ENCODE peak calls at places on chromosomes 4 and X, in five cellular contexts. J is K562, L is cardiac muscle cell, B is kidney epithelial cell, M is heart right ventricle. O is an unnamed sample. For H3K36me3, the result is how much of the 10 kb centered on the place peaks cover.

GRCh38 chr4:54082168-54082567 is 17.8 kb upstream of the CHIC2 start:
- DNase-seq in J (no peak), L (no peak), B (peak), M (no peak), O (no peak)

GRCh38 chr4:184448828-184449227 is 25.5 kb downstream of the IRF2 start:
- DNase-seq in J (no peak), L (no peak), B (no peak), M (no peak), O (peak)

GRCh38 chrX:42948723-42949122 is 170.8 kb upstream of the PPP1R2C start:
- DNase-seq in J (no peak), L (no peak), B (no peak), M (no peak), O (no peak)

GRCh38 chr4:111631157-111631999 is 513.9 kb upstream of the FAM241A start:
- DNase-seq in J (no peak), L (peak), B (no peak), M (no peak), O (no peak)

GRCh38 chr4:3295837-3296624 is 3.2 kb downstream of the RGS12 start:
- DNase-seq in J (no peak), L (no peak), B (no peak), M (no peak), O (no peak)

GRCh38 chr4:56727150-56727549 is 46.1 kb upstream of the HOPX start:
- DNase-seq in J (no peak), L (no peak), B (no peak), M (no peak), O (no peak)

GRCh38 chrX:20545538-20545937 is 278.8 kb upstream of the RPS6KA3 start:
- DNase-seq in J (no peak), L (no peak), B (no peak), M (no peak), O (no peak)

GRCh38 chrX:11437642-11438379 is 144.6 kb downstream of the AMELX start:
- DNase-seq in J (peak), L (no peak), B (no peak), M (peak), O (peak)

GRCh38 chr4:63302078-63302477 is 1107.2 kb downstream of the TECRL start:
- DNase-seq in J (no peak), L (no peak), B (no peak), M (no peak), O (no peak)

GRCh38 chr4:127643791-127644190 is 11.0 kb downstream of the INTU start:
- DNase-seq in J (no peak), L (no peak), B (no peak), M (no peak), O (no peak)

GRCh38 chr4:80307183-80307735 is 28.3 kb upstream of the CFAP299 start:
- DNase-seq in J (no peak), L (peak), B (no peak), M (no peak), O (no peak)

GRCh38 chrX:25004485-25005032 is 11.2 kb downstream of the ARX start:
- DNase-seq in J (no peak), L (no peak), B (no peak), M (no peak), O (no peak)

GRCh38 chrX:25005034-25005381 is 10.8 kb downstream of the ARX start:
- DNase-seq in J (no peak), L (no peak), B (no peak), M (no peak), O (no peak)

GRCh38 chrX:25004040-25004439 is 11.7 kb downstream of the ARX start:
- DNase-seq in J (no peak), L (no peak), B (no peak), M (no peak), O (no peak)

GRCh38 chrX:25006586-25007058 is 9.1 kb downstream of the ARX start:
- DNase-seq in J (no peak), L (no peak), B (no peak), M (no peak), O (no peak)

DNA sequence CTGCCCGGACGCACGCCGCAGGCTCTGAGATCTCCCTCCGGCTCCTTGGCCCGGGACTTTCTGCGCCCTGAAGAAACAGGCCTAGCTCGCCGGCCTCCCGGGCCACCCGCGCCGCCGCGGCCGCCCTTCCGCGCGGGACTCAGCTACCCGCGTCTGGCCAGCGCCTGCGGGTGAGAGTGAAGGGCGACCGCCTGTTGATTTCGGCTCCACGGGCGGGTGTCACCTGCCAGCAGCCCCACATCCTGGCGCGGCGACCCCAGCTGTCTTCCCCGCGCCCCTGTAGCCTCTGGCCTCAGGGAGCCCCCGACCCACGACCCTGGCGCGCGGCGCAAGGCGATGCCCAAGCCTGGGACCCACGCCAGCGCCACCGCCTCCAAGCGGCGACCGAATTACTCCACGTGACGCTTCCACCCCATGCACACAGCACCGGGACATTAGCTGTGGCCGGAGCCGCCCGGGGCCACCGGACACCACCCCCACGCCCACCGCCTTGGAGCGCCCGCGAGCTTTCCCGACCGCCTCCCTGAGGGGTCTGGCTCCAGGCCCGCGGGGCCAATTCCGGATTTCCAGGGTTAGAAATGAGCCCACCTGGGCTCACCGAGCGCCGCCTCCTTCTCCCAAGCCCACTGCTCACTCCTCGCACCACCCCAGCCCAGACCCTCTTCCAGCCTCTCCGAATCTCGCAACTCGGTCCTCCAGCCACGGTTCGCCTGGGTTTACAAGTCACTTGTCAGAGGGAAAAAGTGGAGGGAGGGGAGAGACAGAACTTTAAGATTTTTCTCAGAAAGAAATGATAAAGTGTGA is 10.2 kb downstream of the ARX start:
- DNase-seq in J (no peak), L (no peak), B (no peak), M (no peak), O (no peak)
- H3K36me3 ChIP-seq in J (under half), L (under half), B (under half), M (under half), O (under half)

GRCh38 chr4:6992728-6993655 is 50.2 kb upstream of the TADA2B start:
- DNase-seq in J (no peak), L (no peak), B (peak), M (no peak), O (no peak)
- H3K36me3 ChIP-seq in J (half or more), L (under half), B (under half), M (under half), O (under half)

DNA sequence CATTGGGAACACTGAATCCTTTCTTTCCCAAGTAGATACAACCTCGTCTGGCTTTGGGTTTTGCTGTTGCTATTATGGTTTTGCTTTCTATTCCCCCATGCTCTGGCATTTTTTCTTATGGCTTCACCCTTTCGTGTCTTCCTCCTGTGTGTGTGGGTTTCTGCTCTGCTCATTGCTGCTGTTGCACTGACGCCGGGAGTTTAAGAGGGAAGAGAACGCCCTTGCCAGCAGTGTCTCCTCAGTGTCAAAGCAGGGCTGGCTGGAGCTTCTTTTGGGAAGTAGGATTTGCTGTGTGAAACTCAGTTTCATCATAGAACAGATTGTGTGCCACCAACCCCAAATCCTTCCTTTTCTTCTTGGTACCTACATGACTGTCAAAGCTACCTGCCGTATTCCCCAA is 63.7 kb downstream of the CLDN22 start:
- DNase-seq in J (no peak), L (no peak), B (no peak), M (no peak), O (no peak)
- H3K36me3 ChIP-seq in J (under half), L (under half), B (under half), M (under half), O (under half)

DNA sequence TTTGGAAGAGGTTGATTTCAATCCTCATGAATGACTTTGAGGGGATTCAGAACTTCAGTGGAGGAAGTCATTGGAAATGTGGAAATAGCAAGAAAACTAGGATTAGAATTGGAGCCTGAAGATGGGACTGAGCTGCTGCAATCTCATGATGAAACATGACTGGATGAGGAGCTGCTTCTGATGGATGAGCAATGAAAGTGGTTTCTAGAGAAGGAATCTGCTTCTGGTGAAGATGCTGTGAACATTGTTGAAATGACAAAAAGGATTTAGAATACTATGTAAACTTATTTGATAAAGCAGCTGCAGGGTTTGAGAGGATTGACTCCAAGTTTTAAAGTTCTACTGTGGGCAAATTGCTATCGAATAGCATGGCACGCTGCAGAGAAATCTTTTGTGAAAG is 27.1 kb downstream of the EVC start:
- DNase-seq in J (no peak), L (no peak), B (no peak), M (no peak), O (no peak)
- H3K36me3 ChIP-seq in J (under half), L (under half), B (under half), M (under half), O (under half)

DNA sequence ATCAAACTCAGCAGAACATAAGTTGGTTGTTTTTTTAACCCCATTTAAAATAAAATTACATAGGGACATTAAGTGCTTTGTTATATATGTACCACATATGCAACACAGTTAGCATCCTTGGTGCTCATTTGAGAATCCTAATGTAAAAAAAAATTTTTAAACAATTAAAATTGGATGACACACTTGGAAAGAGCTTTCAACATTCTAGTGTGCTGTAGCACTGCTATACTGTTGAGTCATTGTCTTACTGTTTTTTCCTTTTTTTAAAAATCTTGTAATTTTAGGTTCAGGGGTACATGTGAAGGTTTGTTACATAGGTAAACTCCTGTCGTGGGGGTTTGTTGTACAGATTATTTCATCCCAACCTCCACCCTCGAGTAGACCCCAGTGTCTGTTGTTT is 12.8 kb downstream of the THAP9 start:
- DNase-seq in J (no peak), L (no peak), B (no peak), M (no peak), O (no peak)
- H3K36me3 ChIP-seq in J (under half), L (under half), B (under half), M (under half), O (under half)

GRCh38 chrX:44330227-44330626 is 13.2 kb downstream of the EFHC2 start:
- DNase-seq in J (no peak), L (no peak), B (no peak), M (no peak), O (no peak)
- H3K36me3 ChIP-seq in J (under half), L (under half), B (under half), M (under half), O (under half)

GRCh38 chrX:65522739-65523372 is 11.7 kb downstream of the LAS1L start:
- DNase-seq in J (no peak), L (no peak), B (no peak), M (no peak), O (no peak)

GRCh38 chrX:65524139-65524538 is 10.4 kb downstream of the LAS1L start:
- DNase-seq in J (no peak), L (no peak), B (no peak), M (no peak), O (no peak)

GRCh38 chrX:65532016-65532415 is 2.6 kb downstream of the LAS1L start:
- DNase-seq in J (no peak), L (no peak), B (no peak), M (no peak), O (no peak)

GRCh38 chrX:65528705-65529340 is 5.8 kb downstream of the LAS1L start:
- DNase-seq in J (peak), L (peak), B (no peak), M (peak), O (peak)

DNA sequence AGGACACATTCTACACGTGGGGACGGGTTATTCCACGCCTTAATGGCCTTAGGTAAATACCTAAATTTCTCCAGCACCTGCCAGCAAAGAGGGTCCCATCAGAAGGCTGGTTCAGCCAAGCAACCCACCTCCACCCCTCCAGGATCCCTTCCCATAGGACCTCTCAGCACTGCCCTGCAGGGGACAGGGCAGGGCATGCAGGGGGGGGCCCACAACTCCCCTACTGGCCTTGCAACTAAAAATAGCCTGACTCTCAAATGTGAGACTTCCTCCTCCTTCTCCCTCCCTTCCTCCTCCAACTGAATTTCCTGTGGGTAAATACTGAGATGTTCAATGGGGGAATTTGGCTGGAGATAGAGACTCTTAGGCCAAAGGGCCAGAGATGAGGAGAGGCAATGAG is 6.3 kb downstream of the LAS1L start:
- DNase-seq in J (no peak), L (no peak), B (no peak), M (no peak), O (no peak)
- H3K36me3 ChIP-seq in J (half or more), L (under half), B (under half), M (under half), O (under half)

DNA sequence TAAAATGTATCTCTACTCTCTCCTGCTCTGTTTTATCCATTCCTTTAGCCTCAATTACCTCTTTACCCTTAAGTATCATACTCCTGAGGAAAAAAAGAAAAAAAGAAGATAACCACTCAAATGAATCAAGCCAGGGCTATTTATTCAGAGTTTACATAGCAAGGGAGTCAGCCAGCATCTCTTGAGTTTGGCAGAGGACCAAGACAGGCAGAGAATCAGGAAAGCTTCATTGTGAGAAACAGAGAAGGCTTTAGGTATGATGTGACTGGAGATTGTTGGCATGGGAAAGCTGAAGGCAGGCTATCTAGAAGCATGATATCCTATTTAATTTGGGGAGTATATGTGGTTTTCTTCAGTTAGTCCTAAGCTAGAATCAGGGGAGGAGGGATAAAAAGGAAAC is 11.1 kb downstream of the APELA start:
- DNase-seq in J (no peak), L (no peak), B (no peak), M (no peak), O (no peak)
- H3K36me3 ChIP-seq in J (under half), L (under half), B (under half), M (under half), O (under half)

DNA sequence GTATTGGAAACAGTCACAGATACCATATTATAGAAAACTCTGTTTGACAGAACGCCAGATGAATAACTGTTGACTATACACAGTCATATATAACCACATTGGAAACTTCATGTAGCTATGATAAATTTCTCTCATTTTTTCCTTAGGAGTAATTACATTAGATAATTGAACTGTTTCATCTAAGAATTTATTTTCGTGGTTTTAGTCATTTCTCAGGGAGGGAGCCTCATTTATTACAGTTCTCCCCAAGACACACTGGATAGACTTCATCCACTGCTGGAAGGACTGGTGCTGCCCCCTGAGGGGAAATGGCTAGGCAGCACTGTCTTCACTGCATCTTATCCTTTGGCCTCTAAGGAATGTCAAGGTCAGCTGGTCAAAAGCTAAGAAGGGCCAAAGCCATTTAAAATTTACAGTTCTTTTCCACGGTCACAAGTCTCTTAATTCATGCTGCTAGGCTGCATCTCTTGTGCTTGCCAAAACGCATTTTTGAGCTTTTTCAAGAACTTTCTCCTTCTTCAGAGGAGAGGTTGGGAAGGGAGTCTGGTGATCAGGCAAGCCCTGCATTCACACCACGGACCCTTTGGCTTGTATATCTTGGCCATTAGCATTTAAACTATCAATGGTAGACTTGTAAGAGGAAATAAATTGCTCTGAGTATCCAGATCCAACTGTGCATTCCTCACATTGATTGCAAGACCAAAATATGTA is 145.1 kb downstream of the CBR4 start:
- DNase-seq in J (no peak), L (peak), B (no peak), M (no peak), O (no peak)
- H3K36me3 ChIP-seq in J (under half), L (under half), B (under half), M (under half), O (under half)

GRCh38 chr4:158682071-158682470 is 10.0 kb downstream of the ETFDH start:
- DNase-seq in J (no peak), L (no peak), B (no peak), M (no peak), O (no peak)
- H3K36me3 ChIP-seq in J (under half), L (under half), B (under half), M (under half), O (under half)

O was measured in right atrium auricular region.